ENCODE peak calls at places on chromosomes 16 and 17, in four cellular contexts. Q is GM12878, M is K562, A is HepG2. Z is an unnamed sample.
A peak's percentile ranks its signal among the peaks of the same experiment; 100 is the strongest.

GRCh38 chr17:34760931-34761500 is 181.6 kb downstream of the TMEM132E start:
- DNase-seq in A (no peak), M (no peak), Q (no peak), Z (no peak)

GRCh38 chr16:79137528-79137927 is 463.0 kb downstream of the MAF start:
- DNase-seq in A (no peak), Q (no peak), M (no peak), Z (no peak)

GRCh38 chr17:34998205-34998604 is 17.9 kb downstream of the LIG3 start:
- DNase-seq in M (peak; percentile 74), Q (peak; percentile 40), A (peak; percentile 56), Z (peak; percentile 79)

GRCh38 chr16:87851601-87852000 is 17.7 kb downstream of the SLC7A5 start:
- DNase-seq in M (no peak), Q (no peak), A (no peak), Z (no peak)

GRCh38 chr17:32487460-32488176 is 825 bp downstream of the CDK5R1 start:
- DNase-seq in Q (no peak), M (no peak), A (no peak), Z (no peak)

GRCh38 chr17:57350266-57350665 is 93.9 kb downstream of the MSI2 start:
- DNase-seq in A (no peak), M (no peak), Q (no peak), Z (no peak)

GRCh38 chr17:41870627-41871026 is 5.4 kb upstream of the KLHL11 start:
- DNase-seq in A (no peak), M (no peak), Q (no peak), Z (no peak)

GRCh38 chr17:35790826-35791225 is 4.6 kb downstream of the MMP28 start:
- DNase-seq in A (no peak), M (no peak), Q (no peak), Z (no peak)

GRCh38 chr17:40168262-40168832 is 8.9 kb upstream of the RAPGEFL1 start:
- DNase-seq in M (peak; percentile 44), Q (peak; percentile 15), A (peak; percentile 77), Z (no peak)

GRCh38 chr16:68676113-68676860 is 31.2 kb downstream of the CDH3 start:
- DNase-seq in A (no peak), M (no peak), Q (no peak), Z (no peak)

GRCh38 chr16:54125751-54126655 is 160.6 kb downstream of the IRX3 start:
- DNase-seq in Q (no peak), M (no peak), A (no peak), Z (no peak)

GRCh38 chr17:19933221-19933620 is 44.4 kb downstream of the AKAP10 start:
- DNase-seq in Q (no peak), A (no peak), M (no peak), Z (no peak)

GRCh38 chr16:19691161-19691850 is 26.7 kb downstream of the KNOP1 start:
- DNase-seq in A (no peak), Q (no peak), M (no peak), Z (no peak)

GRCh38 chr16:49856741-49857330 is 924 bp upstream of the ZNF423 start:
- DNase-seq in A (peak; percentile 50), Q (no peak), M (peak; percentile 67), Z (peak; percentile 80)

GRCh38 chr16:27168790-27169189 is 34.5 kb upstream of the KDM8 start:
- DNase-seq in M (no peak), Q (no peak), A (no peak), Z (no peak)

GRCh38 chr16:64206877-64207276 is 915.0 kb downstream of the CDH11 start:
- DNase-seq in Q (no peak), A (no peak), M (no peak), Z (no peak)
- TF ChIP-seq SP1 in Q (no peak), A (no peak), M (no peak), Z (no peak)

DNA sequence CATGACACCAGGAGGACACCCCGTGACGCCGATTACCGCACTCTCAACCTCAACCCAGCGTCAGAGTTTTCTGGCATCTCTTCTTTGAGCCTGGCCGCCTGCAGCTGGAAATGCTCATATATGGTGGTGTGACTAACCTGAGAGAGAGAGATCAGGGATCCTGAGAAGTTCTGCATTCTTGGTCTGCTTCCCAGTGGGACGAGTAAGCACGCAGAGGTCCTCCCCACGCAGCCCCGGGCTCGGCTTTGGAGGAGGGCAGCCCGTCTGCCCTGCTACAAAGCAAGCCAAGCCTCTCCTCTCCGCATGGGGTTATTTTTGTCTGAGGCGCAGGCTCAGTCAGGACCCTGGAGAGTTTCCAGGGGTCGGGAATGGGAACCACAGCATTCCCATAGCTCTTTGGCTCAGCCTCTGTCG is 16.5 kb downstream of the CRISPLD2 start:
- DNase-seq in Q (no peak), A (no peak), M (no peak), Z (peak; percentile 60)
- TF ChIP-seq CBFB in Q (no peak), A (no peak), M (no peak), Z (no peak)

DNA sequence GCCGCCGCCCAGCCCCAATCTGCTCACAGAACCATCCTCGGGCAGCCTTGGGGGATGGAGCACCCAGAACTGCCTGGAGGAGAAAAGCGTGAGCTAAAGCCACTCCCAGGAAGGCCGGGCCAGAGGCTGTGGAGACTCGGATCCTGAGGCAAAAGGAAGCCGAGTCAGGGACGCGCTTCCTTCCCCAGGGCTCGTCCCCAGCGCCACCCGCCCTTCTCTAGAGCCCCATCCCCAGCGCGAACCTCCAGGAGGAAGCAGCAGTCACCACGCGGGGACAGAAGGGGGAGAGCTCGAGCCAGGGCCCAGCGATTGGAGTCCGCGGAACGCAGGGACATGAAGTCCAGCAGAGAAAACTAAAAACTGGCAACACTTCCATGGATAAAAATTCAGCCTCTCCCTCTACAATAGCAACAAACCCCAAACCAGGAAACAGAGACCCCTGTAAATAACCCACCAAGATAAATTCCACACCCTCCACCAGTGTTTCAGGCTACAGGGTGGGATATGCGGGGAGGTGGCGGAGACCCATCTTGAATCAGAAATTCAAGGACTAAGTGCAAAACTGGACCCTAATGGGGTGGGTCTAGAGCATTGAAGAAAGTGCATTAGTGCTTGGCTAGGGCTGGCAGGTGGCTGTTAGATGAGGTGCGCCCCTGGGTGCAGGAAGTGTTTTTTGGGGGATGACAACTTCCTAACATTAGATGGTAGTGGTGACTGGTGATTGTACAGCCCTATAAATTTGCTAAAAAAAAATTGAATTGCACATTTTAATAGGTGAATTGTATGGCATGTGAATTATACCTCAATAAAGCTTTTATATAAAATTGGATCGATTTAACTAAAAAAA is 116.1 kb upstream of the METRNL start:
- DNase-seq in Q (no peak), M (no peak), A (no peak), Z (peak; percentile 86)
- TF ChIP-seq SP1 in Q (no peak), M (no peak), A (no peak), Z (no peak)

GRCh38 chr17:29622337-29623282 is at the start of gene CORO6:
- DNase-seq in M (peak; percentile 93), Q (no peak), A (no peak), Z (peak; percentile 86)

GRCh38 chr17:29620271-29620670 is 2.4 kb downstream of the CORO6 start:
- DNase-seq in M (peak; percentile 20), Q (no peak), A (no peak), Z (peak; percentile 47)

GRCh38 chr17:29623283-29623647 is 553 bp upstream of the CORO6 start:
- DNase-seq in A (no peak), M (no peak), Q (no peak), Z (no peak)

GRCh38 chr17:29620779-29621500 is 1.8 kb downstream of the CORO6 start:
- DNase-seq in M (no peak), A (no peak), Q (no peak), Z (no peak)

DNA sequence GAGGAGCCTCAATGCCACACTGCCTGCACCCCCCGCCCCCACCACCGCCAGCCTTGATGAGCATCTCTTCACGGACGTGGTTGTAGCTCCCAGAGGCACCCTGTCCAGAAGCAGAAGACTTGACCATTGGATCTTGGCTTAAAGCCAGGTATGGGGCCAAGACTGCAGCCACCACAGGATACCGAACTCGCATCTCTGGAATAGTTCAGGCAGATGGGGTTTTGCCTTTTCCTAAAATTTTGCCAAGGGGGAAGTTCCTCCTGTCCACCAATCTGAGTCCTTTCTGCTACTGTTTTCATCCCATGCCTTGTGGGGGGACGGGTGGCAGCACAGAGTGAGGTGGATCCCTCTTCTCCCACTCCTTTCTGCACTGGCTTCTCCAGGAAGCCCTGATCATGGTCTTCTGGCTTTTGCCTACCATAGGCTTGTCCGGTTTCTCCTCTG is 939 bp downstream of the CORO6 start:
- DNase-seq in A (no peak), Q (no peak), M (no peak), Z (no peak)
- TF ChIP-seq CBFB in A (no peak), Q (no peak), M (no peak), Z (no peak)

GRCh38 chr17:9443811-9444210 is 131.8 kb downstream of the STX8 start:
- DNase-seq in A (no peak), M (no peak), Q (no peak), Z (no peak)

GRCh38 chr17:9445424-9445823 is 130.2 kb downstream of the STX8 start:
- DNase-seq in A (no peak), M (no peak), Q (no peak), Z (no peak)

GRCh38 chr17:9446528-9446927 is 129.1 kb downstream of the STX8 start:
- DNase-seq in A (no peak), Q (no peak), M (no peak), Z (no peak)

GRCh38 chr17:9439851-9440250 is 135.8 kb downstream of the STX8 start:
- DNase-seq in A (no peak), Q (no peak), M (no peak), Z (no peak)

GRCh38 chr17:9444687-9445086 is 130.9 kb downstream of the STX8 start:
- DNase-seq in A (peak; percentile 69), Q (no peak), M (no peak), Z (no peak)
- TF ChIP-seq SP1 in A (no peak), Q (no peak), M (no peak), Z (no peak)

DNA sequence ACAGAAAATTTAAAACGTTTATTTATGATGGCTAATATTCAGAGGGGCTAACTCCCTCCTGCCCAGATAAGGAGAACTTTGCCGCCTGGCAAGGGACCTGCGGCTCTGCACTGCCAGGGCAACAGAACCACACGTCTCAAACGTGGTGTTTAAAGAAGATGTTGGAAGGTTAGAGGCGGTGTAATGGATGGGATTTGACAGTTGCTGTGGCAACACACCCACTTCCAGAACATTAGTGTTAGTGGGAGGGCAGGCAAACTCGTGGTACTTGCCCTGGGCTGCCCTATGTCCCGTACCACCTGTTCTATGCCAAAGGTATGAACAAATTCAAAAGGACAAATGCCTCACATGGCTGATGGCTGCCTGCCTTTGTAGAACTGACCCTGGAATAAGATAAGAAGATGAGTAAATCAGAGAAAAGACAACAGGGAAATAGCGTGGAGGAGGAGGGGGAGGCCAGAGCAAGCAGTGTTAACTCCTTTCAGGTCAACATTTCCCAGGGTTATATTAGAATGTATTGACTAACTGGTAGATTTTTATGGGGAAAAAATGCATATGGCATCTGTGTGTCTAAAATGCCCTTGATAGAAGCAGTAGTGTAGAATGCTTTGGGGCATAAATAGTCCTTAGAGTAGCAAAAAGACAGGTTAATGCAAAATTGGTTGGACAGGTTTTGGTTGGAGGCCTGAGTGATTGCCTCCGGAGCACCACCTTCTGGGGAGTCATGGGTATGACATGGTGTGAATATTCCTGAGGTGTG is 30.8 kb downstream of the HLF start:
- DNase-seq in M (peak; percentile 81), A (peak; percentile 77), Q (no peak), Z (peak; percentile 67)
- TF ChIP-seq CBFB in M (no peak), A (peak; percentile 3), Q (no peak), Z (no peak)

GRCh38 chr16:84228321-84228838 is 11.4 kb downstream of the KCNG4 start:
- DNase-seq in Q (no peak), M (peak; percentile 85), A (peak; percentile 19), Z (peak; percentile 40)
- TF ChIP-seq SP1 in Q (no peak), M (no peak), A (no peak), Z (no peak)

Z was measured in WTC11.